ENCODE peak calls at places on chromosomes 13 and 19, in four cellular contexts. E is GM23248; V is CD4-positive, CD25-positive, alpha-beta regulatory T cell; K is tibial artery. U is an unnamed sample.

GRCh38 chr19:39845621-39846175 is 481 bp downstream of the FBL start:
- DNase-seq in K (no peak), E (peak; percentile 69), V (no peak), U (no peak)

GRCh38 chr13:32910530-32910929 is 105.7 kb upstream of the KL start:
- DNase-seq in K (no peak), E (peak; percentile 32), V (no peak), U (no peak)

GRCh38 chr13:51330741-51331140 is 8.8 kb upstream of the SERPINE3 start:
- DNase-seq in V (no peak), E (peak; percentile 59), K (no peak), U (no peak)

GRCh38 chr13:44622259-44622658 is 46.1 kb upstream of the TSC22D1 start:
- DNase-seq in E (peak; percentile 30), K (no peak), V (no peak), U (no peak)

GRCh38 chr13:66264976-66265375 is 965.2 kb downstream of the PCDH9 start:
- DNase-seq in V (no peak), K (no peak), E (no peak), U (no peak)

GRCh38 chr13:32734511-32734910 is 148.3 kb downstream of the PDS5B start:
- DNase-seq in K (no peak), E (peak; percentile 82), V (no peak), U (no peak)

GRCh38 chr19:934865-935422 is 9.1 kb downstream of the ARID3A start:
- DNase-seq in V (no peak), K (peak; percentile 82), E (peak; percentile 71), U (peak; percentile 83)

GRCh38 chr13:27599845-27600553 is 20.3 kb downstream of the LNX2 start:
- DNase-seq in K (no peak), E (peak; percentile 65), V (no peak), U (no peak)

GRCh38 chr13:59946924-59947323 is 216.8 kb downstream of the DIAPH3 start:
- DNase-seq in V (no peak), K (no peak), E (peak; percentile 17), U (no peak)

GRCh38 chr13:72137782-72138181 is 270.8 kb upstream of the DACH1 start:
- DNase-seq in V (no peak), E (no peak), K (no peak), U (no peak)

GRCh38 chr19:7863971-7864718 is 10.0 kb downstream of the PRR36 start:
- DNase-seq in V (no peak), E (no peak), K (no peak), U (no peak)

GRCh38 chr19:45161715-45162463 is 1.1 kb upstream of the NKPD1 start:
- DNase-seq in K (no peak), E (peak; percentile 51), V (no peak), U (no peak)

GRCh38 chr13:113229791-113230190 is 20.4 kb downstream of the CUL4A start:
- DNase-seq in V (no peak), E (no peak), K (no peak), U (no peak)
- H3K4me1 ChIP-seq in V (no peaks in the 10 kb centered on the region), E (no peaks in the 10 kb centered on the region), K (no peaks in the 10 kb centered on the region), U (no peaks in the 10 kb centered on the region)

GRCh38 chr13:26257049-26257448 is 3.1 kb downstream of the CDK8 start:
- DNase-seq in K (no peak), E (no peak), V (no peak), U (no peak)
- H3K27ac ChIP-seq in K (no peak overlapping the region), E (no peak overlapping the region), V (no peak overlapping the region), U (no peak overlapping the region)

GRCh38 chr19:46411088-46412033 is 2.0 kb downstream of the CCDC8 start:
- DNase-seq in V (no peak), K (no peak), E (no peak), U (no peak)
- H3K4me3 ChIP-seq in V (no peak overlapping the region), K (peak overlapping the region; percentile 58), E (peak overlapping the region; percentile 67), U (peak overlapping the region; percentile 60)

GRCh38 chr13:106942558-106942957 is 374.6 kb upstream of the ARGLU1 start:
- DNase-seq in V (no peak), E (no peak), K (no peak), U (no peak)
- H3K4me1 ChIP-seq in V (no peaks in the 10 kb centered on the region), E (no peaks in the 10 kb centered on the region), K (no peaks in the 10 kb centered on the region), U (no peaks in the 10 kb centered on the region)

DNA sequence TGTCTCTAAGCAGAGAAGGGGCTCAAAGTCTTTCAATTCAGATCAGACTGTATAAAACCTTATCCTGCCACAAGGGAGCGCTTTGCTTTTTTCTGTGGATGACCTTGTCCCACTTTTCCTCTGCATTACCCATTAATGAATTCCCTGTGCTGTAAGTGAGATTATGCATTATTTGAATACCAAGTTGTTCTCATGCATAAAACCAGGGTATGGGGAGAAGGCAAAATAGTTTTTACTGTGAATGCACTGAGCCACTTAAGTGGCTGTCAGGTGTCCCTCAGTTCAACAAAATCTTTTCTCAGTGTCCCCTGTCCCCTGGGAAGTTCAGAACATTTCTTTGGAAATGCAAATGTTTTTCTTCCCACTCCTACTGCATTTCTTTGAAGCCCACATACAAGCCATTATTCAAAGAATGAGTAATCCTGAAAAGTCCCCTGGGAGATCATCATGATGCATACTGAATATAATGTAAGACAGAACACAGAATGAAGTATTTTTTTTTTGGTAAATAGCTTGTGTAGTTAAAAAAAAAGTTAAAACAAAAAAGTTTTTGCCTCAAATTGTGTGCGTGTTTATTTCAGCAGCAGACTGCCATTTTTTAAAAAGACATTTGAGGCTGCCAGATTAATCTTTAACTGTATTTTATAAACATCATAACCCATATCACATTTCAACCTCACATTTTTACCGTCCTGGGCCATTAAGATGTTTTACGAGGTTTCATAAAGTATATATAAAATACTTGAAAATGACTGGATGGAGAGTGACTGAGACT is 506.7 kb upstream of the PCDH9 start:
- DNase-seq in V (no peak), K (no peak), E (peak; percentile 35), U (no peak)
- H3K27ac ChIP-seq in V (no peak overlapping the region), K (no peak overlapping the region), E (no peak overlapping the region), U (no peak overlapping the region)

GRCh38 chr19:33693678-33694077 is 71.9 kb downstream of the CHST8 start:
- DNase-seq in E (no peak), V (no peak), K (no peak), U (no peak)
- H3K4me3 ChIP-seq in E (no peak overlapping the region), V (no peak overlapping the region), K (no peak overlapping the region), U (no peak overlapping the region)

DNA sequence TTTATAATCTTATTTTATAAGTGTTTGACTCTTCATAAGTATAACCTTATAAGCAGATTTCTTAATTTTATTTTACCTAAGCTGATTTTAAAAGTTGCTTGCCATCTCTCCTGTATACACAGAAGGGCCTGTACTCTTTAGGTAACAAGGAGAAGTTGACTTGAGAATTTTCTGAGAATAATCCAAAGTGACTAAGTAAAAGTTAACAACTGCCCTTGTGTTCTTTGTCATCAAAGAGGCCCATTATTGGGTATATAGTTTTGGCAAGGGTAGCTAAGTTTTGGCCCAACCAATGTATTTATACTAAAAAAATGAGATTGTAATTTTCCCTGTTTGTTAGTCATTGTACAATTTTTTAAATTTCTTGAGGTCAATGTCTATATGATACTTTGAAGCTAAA is 3.2 kb downstream of the LCP1 start:
- DNase-seq in K (no peak), E (no peak), V (no peak), U (no peak)
- H3K4me1 ChIP-seq in K (no peaks in the 10 kb centered on the region), E (no peaks in the 10 kb centered on the region), V (peaks cover 82% of the 10 kb centered on the region), U (no peaks in the 10 kb centered on the region)

DNA sequence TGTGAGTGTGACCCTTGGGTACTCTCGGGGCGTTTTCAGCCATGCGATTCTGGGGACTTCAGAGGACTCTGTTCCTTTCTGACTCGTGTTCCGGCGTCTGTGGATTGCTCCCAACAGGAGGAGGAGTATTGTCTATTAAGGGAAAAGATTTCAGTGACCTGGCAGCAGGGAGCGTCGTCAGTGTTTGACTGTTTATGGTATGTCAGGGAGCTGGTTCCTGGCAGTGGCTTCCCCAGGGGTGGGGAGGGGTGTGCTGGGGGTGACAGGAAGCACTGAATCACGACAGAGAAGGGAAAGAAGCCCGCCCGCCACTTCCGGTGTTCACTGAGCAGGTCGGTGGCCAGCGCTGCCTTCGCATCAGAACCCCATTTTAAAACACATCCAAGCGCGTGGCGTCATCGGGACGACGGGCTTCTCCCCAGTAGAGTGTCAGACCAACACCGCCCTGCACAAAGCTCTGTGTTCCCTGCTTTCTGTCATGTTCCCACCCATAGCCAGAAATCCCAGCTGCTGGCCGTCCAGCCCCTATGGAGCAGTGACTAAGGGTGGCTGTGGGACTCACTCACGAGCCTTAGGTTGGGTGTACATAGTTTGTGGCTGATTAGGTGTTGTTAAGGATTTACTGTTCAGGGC is 33.8 kb downstream of the COL4A2 start:
- DNase-seq in V (peak; percentile 3), E (peak; percentile 65), K (peak; percentile 86), U (peak; percentile 98)
- H3K27ac ChIP-seq in V (no peak overlapping the region), E (peak overlapping the region; percentile 63), K (peak overlapping the region; percentile 92), U (peak overlapping the region; percentile 93)

U was measured in right atrium auricular region.